ENCODE peak calls at places on chromosomes 6 and 20, in four cellular contexts. F, X, B and U are unnamed samples.

GRCh38 chr6:110826236-110827129 is 11.2 kb upstream of the CDK19 start:
- DNase-seq in F (no peak), X (no peak), B (no peak), U (peak; percentile 72)

GRCh38 chr20:45470262-45470931 is 844 bp downstream of the WFDC2 start:
- DNase-seq in F (peak; percentile 64), X (peak; percentile 41), B (no peak), U (peak; percentile 87)

GRCh38 chr20:58268936-58269619 is 40.4 kb upstream of the RAB22A start:
- DNase-seq in F (no peak), X (no peak), B (no peak), U (no peak)

GRCh38 chr6:170107606-170108222 is 183.2 kb downstream of the DLL1 start:
- DNase-seq in F (no peak), X (peak; percentile 2), B (no peak), U (peak; percentile 28)

GRCh38 chr20:44560229-44560628 is 22.1 kb upstream of the PKIG start:
- DNase-seq in F (no peak), X (no peak), B (no peak), U (no peak)

GRCh38 chr6:42520786-42521607 is 42.8 kb upstream of the UBR2 start:
- DNase-seq in F (no peak), X (no peak), B (peak; percentile 34), U (no peak)

GRCh38 chr6:3500262-3501001 is 43.6 kb upstream of the SLC22A23 start:
- DNase-seq in F (no peak), X (no peak), B (no peak), U (no peak)

GRCh38 chr20:37948956-37949355 is 46.0 kb downstream of the VSTM2L start:
- DNase-seq in F (no peak), X (no peak), B (no peak), U (no peak)

GRCh38 chr20:48260370-48260769 is 475.1 kb upstream of the SULF2 start:
- DNase-seq in F (no peak), X (no peak), B (no peak), U (no peak)

GRCh38 chr20:33305591-33306057 is 22.6 kb downstream of the BPIFB1 start:
- DNase-seq in F (no peak), X (no peak), B (peak; percentile 19), U (no peak)

GRCh38 chr6:26089272-26089671 is 2.0 kb downstream of the HFE start:
- DNase-seq in F (no peak), X (no peak), B (no peak), U (peak; percentile 83)

GRCh38 chr20:5041433-5041832 is 40.1 kb upstream of the SLC23A2 start:
- DNase-seq in F (no peak), X (no peak), B (no peak), U (no peak)

GRCh38 chr20:44428174-44429016 is 47.3 kb upstream of the TTPAL start:
- DNase-seq in F (no peak), X (no peak), B (no peak), U (no peak)

GRCh38 chr6:22113046-22113766 is 183.6 kb downstream of the PRL start:
- DNase-seq in F (no peak), X (no peak), B (peak; percentile 18), U (peak; percentile 67)

GRCh38 chr6:152720964-152721363 is 23.3 kb downstream of the MYCT1 start:
- DNase-seq in F (no peak), X (no peak), B (peak; percentile 40), U (no peak)

GRCh38 chr6:118783931-118784528 is 109.9 kb upstream of the ASF1A start:
- DNase-seq in F (peak; percentile 28), X (no peak), B (no peak), U (no peak)

GRCh38 chr6:165970001-165970400 is 197.7 kb downstream of the TBXT start:
- DNase-seq in F (no peak), X (no peak), B (no peak), U (no peak)

GRCh38 chr6:101716810-101717209 is 323.3 kb downstream of the GRIK2 start:
- DNase-seq in F (no peak), X (no peak), B (no peak), U (no peak)

GRCh38 chr6:44062771-44063560 is 64.3 kb downstream of the MRPL14 start:
- DNase-seq in F (no peak), X (no peak), B (no peak), U (no peak)

GRCh38 chr20:24948939-24949679 is at the start of gene CST7:
- DNase-seq in F (no peak), X (peak; percentile 10), B (no peak), U (peak; percentile 66)

GRCh38 chr20:41005361-41005729 is 23.3 kb upstream of the TOP1 start:
- DNase-seq in F (no peak), X (peak; percentile 74), B (peak; percentile 74), U (peak; percentile 97)

GRCh38 chr6:69343856-69344255 is 453.0 kb downstream of the LMBRD1 start:
- DNase-seq in F (no peak), X (no peak), B (no peak), U (no peak)

GRCh38 chr6:126888727-126889725 is 229.4 kb upstream of the RSPO3 start:
- DNase-seq in F (no peak), X (no peak), B (no peak), U (no peak)

GRCh38 chr6:392441-393390 is 1.2 kb downstream of the IRF4 start:
- DNase-seq in F (peak; percentile 11), X (no peak), B (no peak), U (no peak)

GRCh38 chr20:51365670-51366069 is 176.8 kb downstream of the NFATC2 start:
- DNase-seq in F (no peak), X (no peak), B (no peak), U (peak; percentile 40)

GRCh38 chr20:45128066-45128465 is 3.8 kb upstream of the WFDC12 start:
- DNase-seq in F (no peak), X (no peak), B (no peak), U (no peak)

GRCh38 chr20:5080384-5080877 is 39.3 kb downstream of the PCNA start:
- DNase-seq in F (no peak), X (no peak), B (no peak), U (peak; percentile 80)

GRCh38 chr6:25157842-25158241 is 121.3 kb upstream of the CARMIL1 start:
- DNase-seq in F (no peak), X (no peak), B (no peak), U (no peak)

GRCh38 chr20:48171626-48172025 is 386.3 kb upstream of the SULF2 start:
- DNase-seq in F (no peak), X (no peak), B (no peak), U (no peak)

GRCh38 chr6:56767892-56768531 is 125.3 kb upstream of the DST start:
- DNase-seq in F (no peak), X (no peak), B (no peak), U (no peak)
- TF ChIP-seq CTCF in F (no peak), X (no peak), B (no peak), U (no peak)

GRCh38 chr6:169070506-169071176 is 183.0 kb downstream of the THBS2 start:
- DNase-seq in F (no peak), X (peak; percentile 22), B (peak; percentile 88), U (peak; percentile 97)
- TF ChIP-seq CTCF in F (peak; percentile 11), X (no peak), B (no peak), U (no peak)

GRCh38 chr6:36724514-36725385 is 27.1 kb downstream of the RAB44 start:
- DNase-seq in F (peak; percentile 79), X (peak; percentile 92), B (peak; percentile 78), U (peak; percentile 70)
- TF ChIP-seq CTCF in F (peak; percentile 69), X (peak; percentile 62), B (peak; percentile 74), U (peak; percentile 29)

GRCh38 chr6:41334482-41335023 is 855 bp upstream of the NCR2 start:
- DNase-seq in F (no peak), X (no peak), B (no peak), U (no peak)
- TF ChIP-seq CTCF in F (peak; percentile 20), X (no peak), B (peak; percentile 17), U (no peak)

GRCh38 chr6:132731086-132731485 is 17.2 kb upstream of the VNN1 start:
- DNase-seq in F (no peak), X (no peak), B (no peak), U (no peak)
- TF ChIP-seq CTCF in F (no peak), X (no peak), B (no peak), U (no peak)